ENCODE peak calls at places on chromosomes 3 and 15, in four cellular contexts. C, B, K and T are unnamed samples.

GRCh38 chr15:52326758-52327157 is 31.2 kb upstream of the MYO5C start:
- DNase-seq in C (no peak), B (peak), K (no peak), T (no peak)

GRCh38 chr15:93152951-93153350 is 63.9 kb upstream of the RGMA start:
- DNase-seq in C (no peak), B (no peak), K (no peak), T (no peak)

GRCh38 chr15:86362556-86362955 is 282.9 kb downstream of the AGBL1 start:
- DNase-seq in C (peak), B (no peak), K (peak), T (no peak)

GRCh38 chr3:197010556-197011351 is 18.9 kb downstream of the MELTF start:
- DNase-seq in C (no peak), B (no peak), K (no peak), T (no peak)

GRCh38 chr3:74000715-74001114 is 376.0 kb upstream of the PDZRN3 start:
- DNase-seq in C (no peak), B (no peak), K (no peak), T (no peak)

GRCh38 chr3:156489462-156489911 is 65.4 kb downstream of the SSR3 start:
- DNase-seq in C (no peak), B (peak), K (no peak), T (no peak)

GRCh38 chr15:40246496-40247275 is 7.8 kb downstream of the PAK6 start:
- DNase-seq in C (no peak), B (no peak), K (no peak), T (no peak)

GRCh38 chr3:23806322-23807160 is 786 bp downstream of the UBE2E1 start:
- DNase-seq in C (peak), B (no peak), K (no peak), T (peak)

GRCh38 chr15:39167114-39168058 is 413.5 kb upstream of the THBS1 start:
- DNase-seq in C (no peak), B (no peak), K (no peak), T (no peak)

GRCh38 chr3:196241704-196242103 is 25.4 kb downstream of the SLC51A start:
- DNase-seq in C (no peak), B (no peak), K (no peak), T (no peak)

GRCh38 chr3:177374323-177374722 is 177.0 kb upstream of the TBL1XR1 start:
- DNase-seq in C (no peak), B (no peak), K (no peak), T (no peak)

GRCh38 chr3:177370396-177370795 is 173.1 kb upstream of the TBL1XR1 start:
- DNase-seq in C (no peak), B (no peak), K (no peak), T (no peak)

GRCh38 chr3:177377166-177377565 is 179.9 kb upstream of the TBL1XR1 start:
- DNase-seq in C (no peak), B (no peak), K (no peak), T (no peak)

GRCh38 chr3:177367783-177368182 is 170.5 kb upstream of the TBL1XR1 start:
- DNase-seq in C (no peak), B (no peak), K (no peak), T (no peak)

DNA sequence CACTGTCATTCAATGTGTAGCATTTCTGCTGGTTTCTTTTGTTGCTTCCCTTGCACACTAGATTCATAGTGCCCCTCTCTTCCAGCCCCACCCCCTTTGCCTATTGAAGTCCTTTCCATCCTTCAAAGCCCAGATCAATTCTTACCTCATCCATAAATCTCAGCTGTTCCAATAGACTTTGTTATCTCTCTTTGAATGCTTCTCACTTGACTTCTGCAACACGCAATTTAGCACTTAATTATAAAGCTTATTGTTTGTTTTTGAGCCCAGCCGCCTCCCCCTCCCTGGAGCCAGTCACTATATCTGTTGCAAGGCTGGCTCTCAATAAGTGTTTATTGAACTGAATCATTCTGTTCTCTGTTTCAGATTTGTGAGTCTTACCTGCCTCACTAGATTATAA is 174.6 kb upstream of the TBL1XR1 start:
- DNase-seq in C (no peak), B (no peak), K (peak), T (no peak)
- H3K56ac ChIP-seq in C (no peak), B (no peak), K (no peak), T (no peak)

DNA sequence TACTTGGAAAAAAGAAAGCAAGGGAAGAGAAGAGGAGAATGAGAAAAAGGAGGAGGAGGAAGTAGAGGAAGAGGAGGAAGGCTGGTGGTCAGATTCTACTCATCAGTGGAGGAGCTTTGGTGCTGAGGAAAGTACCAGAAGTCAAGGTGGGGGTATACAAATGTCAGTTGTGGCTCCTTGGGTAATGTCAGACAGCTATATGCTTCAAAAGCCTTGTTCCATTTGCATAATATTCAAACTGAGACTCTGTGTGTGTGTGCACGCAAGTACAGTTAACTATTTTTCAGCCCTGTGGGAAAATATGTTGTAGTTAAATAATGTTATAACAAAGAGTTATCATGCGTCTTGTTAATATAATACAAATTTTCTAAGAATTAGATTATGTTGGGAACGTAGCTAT is 609.7 kb downstream of the PDCD6IP start:
- DNase-seq in C (no peak), B (no peak), K (no peak), T (no peak)
- H3K56ac ChIP-seq in C (no peak), B (no peak), K (no peak), T (no peak)

GRCh38 chr3:8095724-8096123 is 405.9 kb upstream of the LMCD1 start:
- DNase-seq in C (peak), B (no peak), K (peak), T (peak)

GRCh38 chr3:8094415-8094814 is 407.2 kb upstream of the LMCD1 start:
- DNase-seq in C (no peak), B (no peak), K (no peak), T (no peak)

GRCh38 chr3:8097690-8098089 is 403.9 kb upstream of the LMCD1 start:
- DNase-seq in C (no peak), B (no peak), K (no peak), T (no peak)
- H3K56ac ChIP-seq in C (no peak), B (no peak), K (no peak), T (no peak)

GRCh38 chr15:91535856-91536500 is 317.5 kb upstream of the SLCO3A1 start:
- DNase-seq in C (no peak), B (no peak), K (no peak), T (no peak)

GRCh38 chr15:91541286-91541685 is 312.2 kb upstream of the SLCO3A1 start:
- DNase-seq in C (no peak), B (peak), K (no peak), T (no peak)

GRCh38 chr15:91537868-91538267 is 315.6 kb upstream of the SLCO3A1 start:
- DNase-seq in C (no peak), B (no peak), K (no peak), T (no peak)

GRCh38 chr15:91534235-91534634 is 319.3 kb upstream of the SLCO3A1 start:
- DNase-seq in C (no peak), B (no peak), K (no peak), T (no peak)

GRCh38 chr15:91538782-91539181 is 314.7 kb upstream of the SLCO3A1 start:
- DNase-seq in C (no peak), B (no peak), K (no peak), T (no peak)
- H3K56ac ChIP-seq in C (no peak), B (no peak), K (no peak), T (no peak)

DNA sequence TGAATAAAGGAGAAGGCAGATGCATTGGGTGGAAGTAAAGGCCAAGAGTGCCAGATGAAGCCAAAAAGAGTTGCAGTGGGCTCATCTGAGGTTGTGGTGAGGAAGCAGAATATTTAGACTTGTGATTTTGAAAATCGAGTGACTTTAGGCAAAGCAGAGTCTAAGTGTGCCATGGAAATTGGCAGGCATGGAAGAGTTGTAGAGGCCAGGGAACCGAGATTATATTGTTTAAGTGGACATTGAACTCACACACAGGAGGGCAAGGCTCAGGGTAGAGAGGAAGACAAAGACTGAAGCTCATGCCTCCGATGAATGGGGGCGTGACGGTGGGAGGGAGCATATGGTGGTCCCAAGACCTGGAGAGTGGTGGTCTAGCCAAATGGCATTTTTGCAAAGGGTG is 347.5 kb downstream of the EPHB1 start:
- DNase-seq in C (no peak), B (no peak), K (no peak), T (no peak)
- H3K56ac ChIP-seq in C (no peak), B (no peak), K (no peak), T (no peak)

DNA sequence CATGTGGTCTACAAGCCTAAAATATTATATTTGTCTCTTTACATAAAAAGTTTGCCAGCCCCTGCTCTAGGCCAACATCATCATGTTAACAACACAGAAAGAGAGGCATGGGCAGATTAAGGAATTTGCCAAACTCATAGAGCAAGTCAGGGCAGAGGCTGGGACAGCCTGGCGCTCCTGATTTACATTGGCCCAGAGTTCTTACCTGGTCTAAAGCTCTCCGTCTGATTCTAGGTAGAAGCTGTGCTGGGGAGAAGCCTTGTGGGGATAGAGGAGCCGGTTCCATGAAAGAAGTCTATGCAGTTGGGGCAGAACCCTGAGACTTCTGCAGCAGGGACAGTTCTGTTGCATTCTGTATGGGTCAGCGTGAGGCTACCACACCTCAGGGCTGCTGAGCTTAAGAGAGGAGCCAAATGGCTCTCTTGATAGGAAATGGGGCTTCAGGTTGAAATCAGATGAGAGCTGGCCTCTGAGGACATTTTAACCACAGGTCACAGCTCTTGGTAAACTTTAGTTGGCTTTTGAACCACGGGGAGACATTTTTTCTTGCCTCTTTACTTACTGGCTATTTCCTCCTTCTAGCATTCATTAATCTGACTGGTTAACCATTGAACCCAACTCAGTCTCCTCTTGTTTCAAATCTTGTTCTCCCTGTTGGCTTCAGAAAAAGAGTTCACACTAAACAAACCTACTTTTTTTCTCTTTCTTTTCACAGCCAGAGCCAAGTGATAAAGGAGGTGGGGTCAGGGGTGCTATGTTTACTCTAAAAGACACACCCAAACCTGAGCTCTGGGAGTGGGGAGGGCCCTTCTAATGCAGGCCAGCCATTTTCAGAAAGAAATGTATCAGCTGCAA is 250.7 kb downstream of the OPA1 start:
- DNase-seq in C (no peak), B (no peak), K (no peak), T (no peak)
- H3K56ac ChIP-seq in C (no peak), B (no peak), K (no peak), T (no peak)